ENCODE peak calls at places on chromosomes 6 and 20, in ten cellular contexts. T, N, M, W, S, F, O, Z, B and K are unnamed samples.

GRCh38 chr6:90131614-90132423 is 164.8 kb downstream of the BACH2 start:
- DNase-seq in F (peak), N (peak), W (no peak), T (no peak), Z (peak), B (peak), S (no peak), M (no peak), O (no peak), K (peak)

GRCh38 chr6:39451831-39452230 is 129.3 kb upstream of the KCNK16 start:
- DNase-seq in B (no peak), Z (no peak), F (no peak), W (no peak), S (no peak), N (no peak), T (peak), M (no peak), O (no peak), K (peak)

GRCh38 chr6:165674155-165675029 is 11.4 kb upstream of the PDE10A start:
- DNase-seq in M (no peak), W (no peak), B (no peak), N (no peak), Z (no peak), T (no peak), S (no peak), O (no peak), F (no peak), K (no peak)

GRCh38 chr6:144064402-144064830 is 31.0 kb downstream of the SF3B5 start:
- DNase-seq in M (peak), Z (peak), B (no peak), N (peak), S (no peak), F (peak), W (peak), T (no peak), O (peak), K (no peak)

GRCh38 chr20:63322146-63322922 is 29.3 kb downstream of the COL20A1 start:
- DNase-seq in T (no peak), F (peak), O (no peak), B (no peak), W (no peak), Z (peak), N (peak), M (no peak), S (peak), K (no peak)

GRCh38 chr20:41361757-41362747 is 4.6 kb downstream of the EMILIN3 start:
- DNase-seq in F (no peak), Z (no peak), S (peak), B (no peak), W (no peak), O (no peak), M (no peak), T (no peak), N (peak), K (no peak)

GRCh38 chr6:91437295-91437694 is 850.4 kb upstream of the MAP3K7 start:
- DNase-seq in Z (no peak), S (no peak), F (no peak), W (no peak), T (no peak), B (no peak), O (no peak), N (no peak), M (no peak), K (no peak)

GRCh38 chr6:139882234-139882633 is 507.8 kb upstream of the CITED2 start:
- DNase-seq in S (no peak), M (no peak), B (no peak), T (peak), N (no peak), Z (no peak), O (no peak), F (no peak), W (no peak), K (no peak)

GRCh38 chr6:29632789-29633531 is at the start of gene GABBR1:
- DNase-seq in T (peak), F (peak), N (peak), B (peak), O (peak), S (peak), Z (peak), M (peak), W (peak), K (peak)

GRCh38 chr20:37723668-37724067 is 29.8 kb downstream of the CTNNBL1 start:
- DNase-seq in F (no peak), M (peak), T (no peak), O (no peak), S (no peak), B (no peak), N (no peak), W (no peak), Z (no peak), K (no peak)

GRCh38 chr6:138382498-138383265 is 5.0 kb downstream of the SMIM28 start:
- DNase-seq in T (peak), B (no peak), F (no peak), N (no peak), S (peak), M (no peak), W (no peak), Z (no peak), O (no peak), K (no peak)

GRCh38 chr20:40489886-40490285 is 199.2 kb downstream of the MAFB start:
- DNase-seq in M (no peak), O (no peak), S (no peak), N (no peak), B (no peak), W (no peak), F (no peak), T (no peak), Z (no peak), K (no peak)

GRCh38 chr6:39929039-39929732 is 5.1 kb downstream of the MOCS1 start:
- DNase-seq in T (peak), M (no peak), F (no peak), O (no peak), Z (no peak), B (no peak), N (no peak), W (no peak), S (no peak), K (no peak)

GRCh38 chr6:149234051-149234962 is 83.2 kb upstream of the TAB2 start:
- DNase-seq in O (peak), Z (no peak), F (no peak), M (no peak), S (no peak), T (no peak), B (no peak), W (no peak), N (no peak), K (no peak)

GRCh38 chr6:166615059-166615770 is 11.8 kb downstream of the RPS6KA2 start:
- DNase-seq in B (peak), W (no peak), Z (no peak), N (peak), S (no peak), M (no peak), F (no peak), O (no peak), T (peak), K (no peak)

GRCh38 chr6:141056945-141057635 is 1075.6 kb upstream of the GJE1 start:
- DNase-seq in B (no peak), S (no peak), M (no peak), W (no peak), F (no peak), N (no peak), O (no peak), Z (no peak), T (no peak), K (no peak)

GRCh38 chr6:44456070-44456965 is 68.8 kb downstream of the CDC5L start:
- DNase-seq in S (no peak), O (peak), M (peak), F (no peak), N (peak), W (no peak), Z (no peak), T (peak), B (no peak), K (peak)

GRCh38 chr6:159117541-159117940 is 51.7 kb upstream of the FNDC1 start:
- DNase-seq in M (no peak), S (no peak), Z (no peak), B (no peak), F (no peak), T (no peak), N (no peak), O (no peak), W (no peak), K (no peak)

GRCh38 chr6:79713701-79714322 is 82.7 kb downstream of the SH3BGRL2 start:
- DNase-seq in O (peak), N (no peak), Z (no peak), F (no peak), W (peak), T (peak), M (peak), B (no peak), S (peak), K (peak)

GRCh38 chr6:158041788-158042187 is 60.1 kb downstream of the SYNJ2 start:
- DNase-seq in B (no peak), F (no peak), Z (peak), N (no peak), M (no peak), O (no peak), T (no peak), W (no peak), S (no peak), K (no peak)

GRCh38 chr20:25336561-25337422 is 53.8 kb downstream of the ABHD12 start:
- DNase-seq in N (no peak), O (no peak), F (no peak), Z (no peak), M (no peak), B (no peak), T (peak), S (peak), W (no peak), K (no peak)

GRCh38 chr6:20056350-20056992 is 155.8 kb downstream of the MBOAT1 start:
- DNase-seq in O (no peak), W (no peak), S (no peak), F (no peak), Z (no peak), N (no peak), B (no peak), T (no peak), M (no peak), K (no peak)

GRCh38 chr6:38033442-38033982 is 214.0 kb downstream of the ZFAND3 start:
- DNase-seq in N (no peak), Z (no peak), O (no peak), B (no peak), F (no peak), M (no peak), S (no peak), W (no peak), T (no peak), K (no peak)